ENCODE peak calls at places on chromosomes 1 and 21, in ten cellular contexts. One of them, this sample, is unnamed.

GRCh38 chr1:229880271-229881170 is 186.5 kb upstream of the GALNT2 start:
- DNase-seq in dorsolateral prefrontal cortex: no peak
- DNase-seq in endodermal cell: peak
- DNase-seq in mammary epithelial cell: no peak
- DNase-seq in left ventricle myocardium inferior: no peak
- DNase-seq in neural progenitor cell: no peak
- DNase-seq in thyroid gland: no peak
- DNase-seq in fibroblast of lung: no peak
- DNase-seq in left lung: no peak
- DNase-seq in SK-N-SH: no peak
- DNase-seq in this sample: no peak

GRCh38 chr1:244104309-244105060 is 53.4 kb downstream of the ZBTB18 start:
- DNase-seq in dorsolateral prefrontal cortex: no peak
- DNase-seq in endodermal cell: no peak
- DNase-seq in mammary epithelial cell: peak
- DNase-seq in left ventricle myocardium inferior: no peak
- DNase-seq in neural progenitor cell: no peak
- DNase-seq in thyroid gland: no peak
- DNase-seq in fibroblast of lung: peak
- DNase-seq in left lung: no peak
- DNase-seq in SK-N-SH: peak
- DNase-seq in this sample: no peak

GRCh38 chr1:210311726-210312493 is 16.8 kb upstream of the HHAT start:
- DNase-seq in dorsolateral prefrontal cortex: no peak
- DNase-seq in endodermal cell: no peak
- DNase-seq in mammary epithelial cell: no peak
- DNase-seq in left ventricle myocardium inferior: no peak
- DNase-seq in neural progenitor cell: no peak
- DNase-seq in thyroid gland: no peak
- DNase-seq in fibroblast of lung: no peak
- DNase-seq in left lung: no peak
- DNase-seq in SK-N-SH: no peak
- DNase-seq in this sample: no peak

GRCh38 chr21:33314096-33314495 is 10.7 kb upstream of the IFNAR1 start:
- DNase-seq in dorsolateral prefrontal cortex: no peak
- DNase-seq in endodermal cell: no peak
- DNase-seq in mammary epithelial cell: peak
- DNase-seq in left ventricle myocardium inferior: no peak
- DNase-seq in neural progenitor cell: no peak
- DNase-seq in thyroid gland: no peak
- DNase-seq in fibroblast of lung: no peak
- DNase-seq in left lung: no peak
- DNase-seq in SK-N-SH: no peak
- DNase-seq in this sample: no peak

GRCh38 chr21:39527664-39528381 is 76.1 kb downstream of the SH3BGR start:
- DNase-seq in dorsolateral prefrontal cortex: no peak
- DNase-seq in endodermal cell: no peak
- DNase-seq in mammary epithelial cell: no peak
- DNase-seq in left ventricle myocardium inferior: no peak
- DNase-seq in neural progenitor cell: peak
- DNase-seq in thyroid gland: peak
- DNase-seq in fibroblast of lung: no peak
- DNase-seq in left lung: no peak
- DNase-seq in SK-N-SH: no peak
- DNase-seq in this sample: no peak

GRCh38 chr1:52668711-52669110 is 29.4 kb downstream of the COA7 start:
- DNase-seq in dorsolateral prefrontal cortex: no peak
- DNase-seq in endodermal cell: no peak
- DNase-seq in mammary epithelial cell: peak
- DNase-seq in left ventricle myocardium inferior: no peak
- DNase-seq in neural progenitor cell: no peak
- DNase-seq in thyroid gland: no peak
- DNase-seq in fibroblast of lung: no peak
- DNase-seq in left lung: no peak
- DNase-seq in SK-N-SH: no peak
- DNase-seq in this sample: no peak

GRCh38 chr21:44353200-44353970 is at the start of gene TRPM2:
- DNase-seq in dorsolateral prefrontal cortex: peak
- DNase-seq in endodermal cell: no peak
- DNase-seq in mammary epithelial cell: no peak
- DNase-seq in left ventricle myocardium inferior: peak
- DNase-seq in neural progenitor cell: no peak
- DNase-seq in thyroid gland: no peak
- DNase-seq in fibroblast of lung: peak
- DNase-seq in left lung: peak
- DNase-seq in SK-N-SH: no peak
- DNase-seq in this sample: peak

GRCh38 chr1:17184822-17185484 is 20.0 kb upstream of the PADI1 start:
- DNase-seq in dorsolateral prefrontal cortex: no peak
- DNase-seq in endodermal cell: peak
- DNase-seq in mammary epithelial cell: no peak
- DNase-seq in left ventricle myocardium inferior: no peak
- DNase-seq in neural progenitor cell: no peak
- DNase-seq in thyroid gland: no peak
- DNase-seq in fibroblast of lung: no peak
- DNase-seq in left lung: no peak
- DNase-seq in SK-N-SH: no peak
- DNase-seq in this sample: no peak

GRCh38 chr1:206909167-206909882 is 12.1 kb downstream of the IL24 start:
- DNase-seq in dorsolateral prefrontal cortex: no peak
- DNase-seq in endodermal cell: peak
- DNase-seq in mammary epithelial cell: peak
- DNase-seq in left ventricle myocardium inferior: peak
- DNase-seq in neural progenitor cell: peak
- DNase-seq in thyroid gland: peak
- DNase-seq in fibroblast of lung: no peak
- DNase-seq in left lung: peak
- DNase-seq in SK-N-SH: peak
- DNase-seq in this sample: peak

GRCh38 chr21:40587786-40588353 is 259.1 kb downstream of the DSCAM start:
- DNase-seq in dorsolateral prefrontal cortex: no peak
- DNase-seq in endodermal cell: no peak
- DNase-seq in mammary epithelial cell: peak
- DNase-seq in left ventricle myocardium inferior: no peak
- DNase-seq in neural progenitor cell: peak
- DNase-seq in thyroid gland: no peak
- DNase-seq in fibroblast of lung: no peak
- DNase-seq in left lung: no peak
- DNase-seq in SK-N-SH: no peak
- DNase-seq in this sample: no peak

GRCh38 chr1:21939650-21940374 is 2.7 kb upstream of the HSPG2 start:
- DNase-seq in dorsolateral prefrontal cortex: peak
- DNase-seq in endodermal cell: no peak
- DNase-seq in mammary epithelial cell: peak
- DNase-seq in left ventricle myocardium inferior: peak
- DNase-seq in neural progenitor cell: no peak
- DNase-seq in thyroid gland: peak
- DNase-seq in fibroblast of lung: peak
- DNase-seq in left lung: peak
- DNase-seq in SK-N-SH: peak
- DNase-seq in this sample: peak

GRCh38 chr21:26332873-26333272 is 162.3 kb upstream of the APP start:
- DNase-seq in dorsolateral prefrontal cortex: no peak
- DNase-seq in endodermal cell: peak
- DNase-seq in mammary epithelial cell: peak
- DNase-seq in left ventricle myocardium inferior: no peak
- DNase-seq in neural progenitor cell: no peak
- DNase-seq in thyroid gland: no peak
- DNase-seq in fibroblast of lung: no peak
- DNase-seq in left lung: no peak
- DNase-seq in SK-N-SH: no peak
- DNase-seq in this sample: no peak

GRCh38 chr1:14113841-14114567 is 414.0 kb downstream of the PRDM2 start:
- DNase-seq in dorsolateral prefrontal cortex: peak
- DNase-seq in endodermal cell: peak
- DNase-seq in mammary epithelial cell: peak
- DNase-seq in left ventricle myocardium inferior: peak
- DNase-seq in neural progenitor cell: peak
- DNase-seq in thyroid gland: peak
- DNase-seq in fibroblast of lung: peak
- DNase-seq in left lung: peak
- DNase-seq in SK-N-SH: peak
- DNase-seq in this sample: peak

GRCh38 chr1:153506831-153507413 is 28.9 kb downstream of the S100A6 start:
- DNase-seq in dorsolateral prefrontal cortex: no peak
- DNase-seq in endodermal cell: no peak
- DNase-seq in mammary epithelial cell: peak
- DNase-seq in left ventricle myocardium inferior: peak
- DNase-seq in neural progenitor cell: no peak
- DNase-seq in thyroid gland: peak
- DNase-seq in fibroblast of lung: peak
- DNase-seq in left lung: peak
- DNase-seq in SK-N-SH: no peak
- DNase-seq in this sample: peak

GRCh38 chr21:17492415-17493168 is 20.3 kb upstream of the CXADR start:
- DNase-seq in dorsolateral prefrontal cortex: no peak
- DNase-seq in endodermal cell: peak
- DNase-seq in mammary epithelial cell: peak
- DNase-seq in left ventricle myocardium inferior: no peak
- DNase-seq in neural progenitor cell: no peak
- DNase-seq in thyroid gland: no peak
- DNase-seq in fibroblast of lung: no peak
- DNase-seq in left lung: peak
- DNase-seq in SK-N-SH: no peak
- DNase-seq in this sample: no peak

GRCh38 chr1:197649188-197649587 is 126.1 kb downstream of the DENND1B start:
- DNase-seq in dorsolateral prefrontal cortex: no peak
- DNase-seq in endodermal cell: no peak
- DNase-seq in mammary epithelial cell: no peak
- DNase-seq in left ventricle myocardium inferior: no peak
- DNase-seq in neural progenitor cell: no peak
- DNase-seq in thyroid gland: no peak
- DNase-seq in fibroblast of lung: no peak
- DNase-seq in left lung: no peak
- DNase-seq in SK-N-SH: no peak
- DNase-seq in this sample: no peak

GRCh38 chr1:58664881-58665280 is 35.0 kb downstream of the MYSM1 start:
- DNase-seq in dorsolateral prefrontal cortex: no peak
- DNase-seq in endodermal cell: no peak
- DNase-seq in mammary epithelial cell: no peak
- DNase-seq in left ventricle myocardium inferior: no peak
- DNase-seq in neural progenitor cell: no peak
- DNase-seq in thyroid gland: no peak
- DNase-seq in fibroblast of lung: no peak
- DNase-seq in left lung: no peak
- DNase-seq in SK-N-SH: no peak
- DNase-seq in this sample: no peak

GRCh38 chr21:24826822-24827221 is 780.5 kb downstream of the MRPL39 start:
- DNase-seq in dorsolateral prefrontal cortex: no peak
- DNase-seq in endodermal cell: no peak
- DNase-seq in mammary epithelial cell: no peak
- DNase-seq in left ventricle myocardium inferior: no peak
- DNase-seq in neural progenitor cell: no peak
- DNase-seq in thyroid gland: no peak
- DNase-seq in fibroblast of lung: no peak
- DNase-seq in left lung: no peak
- DNase-seq in SK-N-SH: no peak
- DNase-seq in this sample: no peak
- H3K4me3 ChIP-seq in dorsolateral prefrontal cortex: no peak
- H3K4me3 ChIP-seq in endodermal cell: no peak
- H3K4me3 ChIP-seq in mammary epithelial cell: no peak
- H3K4me3 ChIP-seq in left ventricle myocardium inferior: no peak
- H3K4me3 ChIP-seq in neural progenitor cell: no peak
- H3K4me3 ChIP-seq in thyroid gland: no peak
- H3K4me3 ChIP-seq in fibroblast of lung: no peak
- H3K4me3 ChIP-seq in left lung: no peak
- H3K4me3 ChIP-seq in SK-N-SH: no peak
- H3K4me3 ChIP-seq in this sample: no peak

GRCh38 chr1:18373882-18374493 is 106.7 kb upstream of the KLHDC7A start:
- DNase-seq in dorsolateral prefrontal cortex: no peak
- DNase-seq in endodermal cell: peak
- DNase-seq in mammary epithelial cell: no peak
- DNase-seq in left ventricle myocardium inferior: no peak
- DNase-seq in neural progenitor cell: peak
- DNase-seq in thyroid gland: no peak
- DNase-seq in fibroblast of lung: no peak
- DNase-seq in left lung: no peak
- DNase-seq in SK-N-SH: peak
- DNase-seq in this sample: no peak
- TF ChIP-seq CTCF in dorsolateral prefrontal cortex: no peak
- TF ChIP-seq CTCF in endodermal cell: peak
- TF ChIP-seq CTCF in mammary epithelial cell: no peak
- TF ChIP-seq CTCF in left ventricle myocardium inferior: no peak
- TF ChIP-seq CTCF in neural progenitor cell: peak
- TF ChIP-seq CTCF in thyroid gland: no peak
- TF ChIP-seq CTCF in fibroblast of lung: no peak
- TF ChIP-seq CTCF in left lung: no peak
- TF ChIP-seq CTCF in SK-N-SH: peak
- TF ChIP-seq CTCF in this sample: peak

GRCh38 chr1:48387409-48387808 is 84.6 kb downstream of the SPATA6 start:
- DNase-seq in dorsolateral prefrontal cortex: no peak
- DNase-seq in endodermal cell: no peak
- DNase-seq in mammary epithelial cell: no peak
- DNase-seq in left ventricle myocardium inferior: no peak
- DNase-seq in neural progenitor cell: no peak
- DNase-seq in thyroid gland: no peak
- DNase-seq in fibroblast of lung: no peak
- DNase-seq in left lung: no peak
- DNase-seq in SK-N-SH: no peak
- DNase-seq in this sample: no peak
- H3K4me3 ChIP-seq in dorsolateral prefrontal cortex: no peak
- H3K4me3 ChIP-seq in endodermal cell: no peak
- H3K4me3 ChIP-seq in mammary epithelial cell: no peak
- H3K4me3 ChIP-seq in left ventricle myocardium inferior: no peak
- H3K4me3 ChIP-seq in neural progenitor cell: no peak
- H3K4me3 ChIP-seq in thyroid gland: no peak
- H3K4me3 ChIP-seq in fibroblast of lung: no peak
- H3K4me3 ChIP-seq in left lung: no peak
- H3K4me3 ChIP-seq in SK-N-SH: no peak
- H3K4me3 ChIP-seq in this sample: no peak

GRCh38 chr1:156591432-156592157 is at the start of gene NAXE:
- DNase-seq in dorsolateral prefrontal cortex: peak
- DNase-seq in endodermal cell: peak
- DNase-seq in mammary epithelial cell: peak
- DNase-seq in left ventricle myocardium inferior: peak
- DNase-seq in neural progenitor cell: peak
- DNase-seq in thyroid gland: peak
- DNase-seq in fibroblast of lung: peak
- DNase-seq in left lung: peak
- DNase-seq in SK-N-SH: peak
- DNase-seq in this sample: peak

GRCh38 chr1:156591181-156591431 is 470 bp upstream of the NAXE start:
- DNase-seq in dorsolateral prefrontal cortex: no peak
- DNase-seq in endodermal cell: no peak
- DNase-seq in mammary epithelial cell: no peak
- DNase-seq in left ventricle myocardium inferior: no peak
- DNase-seq in neural progenitor cell: no peak
- DNase-seq in thyroid gland: no peak
- DNase-seq in fibroblast of lung: no peak
- DNase-seq in left lung: no peak
- DNase-seq in SK-N-SH: no peak
- DNase-seq in this sample: no peak

GRCh38 chr1:156590326-156591180 is 1.0 kb upstream of the NAXE start:
- DNase-seq in dorsolateral prefrontal cortex: no peak
- DNase-seq in endodermal cell: no peak
- DNase-seq in mammary epithelial cell: no peak
- DNase-seq in left ventricle myocardium inferior: no peak
- DNase-seq in neural progenitor cell: no peak
- DNase-seq in thyroid gland: no peak
- DNase-seq in fibroblast of lung: no peak
- DNase-seq in left lung: no peak
- DNase-seq in SK-N-SH: no peak
- DNase-seq in this sample: no peak

GRCh38 chr1:156592910-156593732 is 1.5 kb downstream of the NAXE start:
- DNase-seq in dorsolateral prefrontal cortex: no peak
- DNase-seq in endodermal cell: no peak
- DNase-seq in mammary epithelial cell: no peak
- DNase-seq in left ventricle myocardium inferior: no peak
- DNase-seq in neural progenitor cell: no peak
- DNase-seq in thyroid gland: no peak
- DNase-seq in fibroblast of lung: no peak
- DNase-seq in left lung: no peak
- DNase-seq in SK-N-SH: no peak
- DNase-seq in this sample: no peak

GRCh38 chr1:156592158-156592909 is 758 bp downstream of the NAXE start:
- DNase-seq in dorsolateral prefrontal cortex: no peak
- DNase-seq in endodermal cell: peak
- DNase-seq in mammary epithelial cell: no peak
- DNase-seq in left ventricle myocardium inferior: no peak
- DNase-seq in neural progenitor cell: no peak
- DNase-seq in thyroid gland: no peak
- DNase-seq in fibroblast of lung: no peak
- DNase-seq in left lung: no peak
- DNase-seq in SK-N-SH: no peak
- DNase-seq in this sample: no peak
- TF ChIP-seq CTCF in dorsolateral prefrontal cortex: no peak
- TF ChIP-seq CTCF in endodermal cell: no peak
- TF ChIP-seq CTCF in mammary epithelial cell: no peak
- TF ChIP-seq CTCF in left ventricle myocardium inferior: no peak
- TF ChIP-seq CTCF in neural progenitor cell: no peak
- TF ChIP-seq CTCF in thyroid gland: no peak
- TF ChIP-seq CTCF in fibroblast of lung: no peak
- TF ChIP-seq CTCF in left lung: no peak
- TF ChIP-seq CTCF in SK-N-SH: no peak
- TF ChIP-seq CTCF in this sample: no peak

This sample was measured in lower lobe of right lung.